ENCODE peak calls at places on chromosome 12, in ten cellular contexts. S is uterus; I is RWPE2; X is HCT116; N is WERI-Rb-1; O is aorta; Z is CD8-positive, alpha-beta memory T cell; U is left lung; R is stomach; T is gastrocnemius medialis. L is an unnamed sample. For H3K27me3 and H3K9me3, the result is how much of the 10 kb centered on the place peaks cover.

GRCh38 chr12:85058339-85058738 is 22.2 kb downstream of the LRRIQ1 start:
- DNase-seq in S (no peak), I (no peak), X (no peak), N (no peak), O (no peak), Z (no peak), U (no peak), R (no peak), T (no peak), L (no peak)

GRCh38 chr12:185197-185955 is 28.6 kb downstream of the SLC6A12 start:
- DNase-seq in S (no peak), I (no peak), X (no peak), N (peak), O (no peak), Z (no peak), U (no peak), R (no peak), T (no peak), L (no peak)

GRCh38 chr12:19144287-19144686 is 14.8 kb downstream of the PLEKHA5 start:
- DNase-seq in S (no peak), I (no peak), X (no peak), N (no peak), O (no peak), Z (no peak), U (no peak), R (no peak), T (no peak), L (no peak)

GRCh38 chr12:47038270-47038748 is 41.1 kb upstream of the PCED1B start:
- DNase-seq in S (no peak), I (no peak), X (no peak), N (no peak), O (no peak), Z (no peak), U (no peak), R (no peak), T (no peak), L (no peak)

GRCh38 chr12:30874455-30875313 is 51.9 kb upstream of the TSPAN11 start:
- DNase-seq in S (no peak), I (no peak), X (no peak), N (peak), O (peak), Z (no peak), U (no peak), R (no peak), T (no peak), L (no peak)

GRCh38 chr12:71872401-71872800 is 32.8 kb downstream of the TBC1D15 start:
- DNase-seq in S (no peak), I (no peak), X (no peak), N (no peak), O (no peak), Z (no peak), U (no peak), R (no peak), T (no peak), L (no peak)

GRCh38 chr12:46456356-46457334 is 84.1 kb upstream of the SLC38A2 start:
- DNase-seq in S (no peak), I (no peak), X (no peak), N (no peak), O (no peak), Z (no peak), U (no peak), R (no peak), T (no peak), L (no peak)

GRCh38 chr12:101474711-101475386 is at the start of gene SPIC:
- DNase-seq in S (no peak), I (no peak), X (no peak), N (peak), O (no peak), Z (no peak), U (no peak), R (no peak), T (no peak), L (no peak)

GRCh38 chr12:62335801-62336200 is 75.6 kb downstream of the USP15 start:
- DNase-seq in S (no peak), I (no peak), X (no peak), N (no peak), O (no peak), Z (no peak), U (no peak), R (no peak), T (no peak), L (no peak)
- H3K27me3 ChIP-seq in S (under half), I (under half), X (under half), N (under half), O (under half), Z (under half), U (under half), R (under half), T (under half), L (under half)

GRCh38 chr12:34402228-34402898 is 380.1 kb downstream of the ALG10 start:
- DNase-seq in S (peak), I (peak), X (no peak), N (peak), O (peak), Z (no peak), U (peak), R (peak), T (no peak), L (no peak)

GRCh38 chr12:34402899-34403705 is 380.8 kb downstream of the ALG10 start:
- DNase-seq in S (peak), I (peak), X (no peak), N (peak), O (peak), Z (no peak), U (peak), R (peak), T (no peak), L (no peak)

GRCh38 chr12:34400986-34401658 is 378.8 kb downstream of the ALG10 start:
- DNase-seq in S (peak), I (peak), X (no peak), N (peak), O (peak), Z (no peak), U (no peak), R (peak), T (no peak), L (no peak)

GRCh38 chr12:34400423-34400881 is 378.2 kb downstream of the ALG10 start:
- DNase-seq in S (peak), I (peak), X (no peak), N (no peak), O (peak), Z (no peak), U (peak), R (peak), T (no peak), L (no peak)

GRCh38 chr12:34401659-34402227 is 379.4 kb downstream of the ALG10 start:
- DNase-seq in S (peak), I (peak), X (no peak), N (peak), O (peak), Z (no peak), U (peak), R (peak), T (no peak), L (no peak)
- H3K9me3 ChIP-seq in S (under half), I (under half), X (under half), N (under half), O (under half), Z (under half), U (half or more), R (half or more), T (under half), L (under half)

GRCh38 chr12:31875609-31875964 is 83.6 kb upstream of the RESF1 start:
- DNase-seq in S (no peak), I (no peak), X (no peak), N (no peak), O (no peak), Z (no peak), U (no peak), R (no peak), T (no peak), L (no peak)
- H3K4me3 ChIP-seq in S (no peak), I (no peak), X (no peak), N (no peak), O (no peak), Z (no peak), U (no peak), R (no peak), T (no peak), L (no peak)

GRCh38 chr12:2049604-2050540 is 2.9 kb upstream of the CACNA1C start:
- DNase-seq in S (no peak), I (no peak), X (no peak), N (no peak), O (no peak), Z (no peak), U (no peak), R (no peak), T (no peak), L (no peak)

GRCh38 chr12:2054091-2055018 is 1.6 kb downstream of the CACNA1C start:
- DNase-seq in S (peak), I (no peak), X (no peak), N (peak), O (no peak), Z (no peak), U (no peak), R (no peak), T (no peak), L (no peak)

GRCh38 chr12:2051700-2052625 is 824 bp upstream of the CACNA1C start:
- DNase-seq in S (peak), I (no peak), X (no peak), N (no peak), O (no peak), Z (no peak), U (no peak), R (no peak), T (no peak), L (no peak)

GRCh38 chr12:2053675-2054070 is 886 bp downstream of the CACNA1C start:
- DNase-seq in S (peak), I (no peak), X (no peak), N (no peak), O (no peak), Z (no peak), U (no peak), R (no peak), T (no peak), L (no peak)

GRCh38 chr12:2052861-2053674 is at the start of gene CACNA1C:
- DNase-seq in S (peak), I (no peak), X (no peak), N (peak), O (peak), Z (peak), U (peak), R (peak), T (no peak), L (no peak)
- H3K27me3 ChIP-seq in S (under half), I (half or more), X (under half), N (under half), O (under half), Z (under half), U (under half), R (half or more), T (half or more), L (under half)

GRCh38 chr12:38141239-38141638 is 175.3 kb upstream of the ALG10B start:
- DNase-seq in S (no peak), I (no peak), X (no peak), N (no peak), O (no peak), Z (no peak), U (no peak), R (no peak), T (no peak), L (no peak)
- H3K9me3 ChIP-seq in S (under half), I (under half), X (under half), N (under half), O (under half), Z (under half), U (under half), R (under half), T (under half), L (under half)

GRCh38 chr12:20810487-20810886 is at the start of gene SLCO1B3:
- DNase-seq in S (no peak), I (no peak), X (no peak), N (no peak), O (no peak), Z (no peak), U (no peak), R (no peak), T (no peak), L (no peak)
- H3K4me3 ChIP-seq in S (no peak), I (no peak), X (no peak), N (no peak), O (no peak), Z (no peak), U (no peak), R (no peak), T (no peak), L (no peak)

GRCh38 chr12:2580821-2581220 is 213.9 kb upstream of the FKBP4 start:
- DNase-seq in S (no peak), I (peak), X (no peak), N (no peak), O (no peak), Z (no peak), U (no peak), R (no peak), T (no peak), L (no peak)
- H3K27me3 ChIP-seq in S (under half), I (half or more), X (under half), N (under half), O (under half), Z (under half), U (under half), R (under half), T (under half), L (under half)

DNA sequence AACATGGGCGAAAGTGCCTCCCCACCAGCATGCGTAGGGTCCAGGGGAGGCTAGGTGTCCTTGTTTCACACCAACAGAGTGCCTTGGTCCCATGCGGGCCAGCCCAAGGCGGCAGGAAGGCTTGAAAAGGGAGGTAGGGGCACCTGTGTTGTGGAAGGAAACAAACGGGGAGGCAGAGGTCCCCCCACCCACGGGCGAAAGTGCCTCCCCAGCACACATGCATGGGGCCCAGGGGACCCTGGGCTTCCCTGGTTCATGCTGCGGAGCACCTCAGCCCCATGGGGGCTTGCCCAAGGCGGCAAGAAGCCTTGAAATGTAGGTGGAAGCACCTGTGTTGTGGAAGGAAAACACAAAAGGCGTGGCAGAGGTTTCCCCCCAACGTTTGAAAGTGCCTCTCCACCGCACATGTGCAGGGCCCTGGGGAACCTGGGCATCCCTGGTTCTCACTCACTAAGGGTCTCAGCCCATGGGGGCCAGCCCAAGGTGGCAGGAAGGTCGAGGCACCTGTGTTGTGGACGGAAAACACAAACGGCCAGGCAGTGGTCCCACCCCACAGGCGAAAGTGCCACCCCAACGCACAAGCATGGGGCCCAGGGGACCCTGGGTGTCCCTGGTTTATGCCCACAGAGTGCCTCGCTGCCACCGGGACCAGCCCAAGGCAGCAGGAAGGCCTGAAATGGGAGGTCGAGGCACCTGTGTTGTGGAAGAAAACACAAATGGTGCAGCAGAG is 374.7 kb downstream of the ALG10 start:
- DNase-seq in S (peak), I (peak), X (no peak), N (peak), O (peak), Z (no peak), U (peak), R (peak), T (peak), L (no peak)
- H3K9me3 ChIP-seq in S (under half), I (under half), X (under half), N (under half), O (under half), Z (under half), U (half or more), R (half or more), T (under half), L (under half)

GRCh38 chr12:51864701-51865469 is 16.4 kb upstream of the FIGNL2 start:
- DNase-seq in S (no peak), I (no peak), X (no peak), N (peak), O (no peak), Z (no peak), U (no peak), R (no peak), T (no peak), L (no peak)
- H3K4me3 ChIP-seq in S (no peak), I (no peak), X (no peak), N (peak), O (no peak), Z (no peak), U (no peak), R (peak), T (no peak), L (no peak)

L was measured in effector memory CD4-positive, alpha-beta T cell.